ENCODE peak calls at places on chromosomes 2 and 18, in five cellular contexts. One of them, this sample, is unnamed.

GRCh38 chr2:95062716-95063400 is 37.4 kb downstream of the MAL start:
- DNase-seq in GM04504: no peak
- DNase-seq in activated naive CD4-positive, alpha-beta T cell treated with anti-CD3 and anti-CD28 coated beads, Interleukin-2, amount 10 ng/mL, durations not matched to agents 7 days and 5 days: no peak
- DNase-seq in heart right ventricle: no peak
- DNase-seq in NCI-H2171 treated with DMSO at 0.1 percent for 48 hours: no peak
- DNase-seq in this sample: no peak

GRCh38 chr18:43882358-43882757 is 605.1 kb upstream of the SYT4 start:
- DNase-seq in NCI-H2171 treated with DMSO at 0.1 percent for 48 hours: no peak
- DNase-seq in GM04504: no peak
- DNase-seq in heart right ventricle: peak
- DNase-seq in activated naive CD4-positive, alpha-beta T cell treated with anti-CD3 and anti-CD28 coated beads, Interleukin-2, amount 10 ng/mL, durations not matched to agents 7 days and 5 days: no peak
- DNase-seq in this sample: no peak

GRCh38 chr2:72204782-72205545 is 57.3 kb upstream of the CYP26B1 start:
- DNase-seq in heart right ventricle: no peak
- DNase-seq in GM04504: no peak
- DNase-seq in activated naive CD4-positive, alpha-beta T cell treated with anti-CD3 and anti-CD28 coated beads, Interleukin-2, amount 10 ng/mL, durations not matched to agents 7 days and 5 days: no peak
- DNase-seq in NCI-H2171 treated with DMSO at 0.1 percent for 48 hours: no peak
- DNase-seq in this sample: peak

GRCh38 chr2:139518276-139518675 is 738.1 kb upstream of the NXPH2 start:
- DNase-seq in NCI-H2171 treated with DMSO at 0.1 percent for 48 hours: no peak
- DNase-seq in heart right ventricle: no peak
- DNase-seq in activated naive CD4-positive, alpha-beta T cell treated with anti-CD3 and anti-CD28 coated beads, Interleukin-2, amount 10 ng/mL, durations not matched to agents 7 days and 5 days: no peak
- DNase-seq in GM04504: no peak
- DNase-seq in this sample: no peak

GRCh38 chr2:168054657-168055056 is 192.7 kb downstream of the STK39 start:
- DNase-seq in activated naive CD4-positive, alpha-beta T cell treated with anti-CD3 and anti-CD28 coated beads, Interleukin-2, amount 10 ng/mL, durations not matched to agents 7 days and 5 days: no peak
- DNase-seq in heart right ventricle: no peak
- DNase-seq in NCI-H2171 treated with DMSO at 0.1 percent for 48 hours: no peak
- DNase-seq in GM04504: no peak
- DNase-seq in this sample: no peak

GRCh38 chr18:56900195-56901094 is 246.4 kb upstream of the BOD1L2 start:
- DNase-seq in GM04504: no peak
- DNase-seq in heart right ventricle: no peak
- DNase-seq in NCI-H2171 treated with DMSO at 0.1 percent for 48 hours: no peak
- DNase-seq in activated naive CD4-positive, alpha-beta T cell treated with anti-CD3 and anti-CD28 coated beads, Interleukin-2, amount 10 ng/mL, durations not matched to agents 7 days and 5 days: no peak
- DNase-seq in this sample: no peak

GRCh38 chr2:72089537-72089936 is 58.1 kb downstream of the CYP26B1 start:
- DNase-seq in activated naive CD4-positive, alpha-beta T cell treated with anti-CD3 and anti-CD28 coated beads, Interleukin-2, amount 10 ng/mL, durations not matched to agents 7 days and 5 days: no peak
- DNase-seq in GM04504: no peak
- DNase-seq in NCI-H2171 treated with DMSO at 0.1 percent for 48 hours: no peak
- DNase-seq in heart right ventricle: no peak
- DNase-seq in this sample: no peak

GRCh38 chr18:13136056-13136688 is 82.4 kb upstream of the LDLRAD4 start:
- DNase-seq in activated naive CD4-positive, alpha-beta T cell treated with anti-CD3 and anti-CD28 coated beads, Interleukin-2, amount 10 ng/mL, durations not matched to agents 7 days and 5 days: peak
- DNase-seq in heart right ventricle: no peak
- DNase-seq in GM04504: no peak
- DNase-seq in NCI-H2171 treated with DMSO at 0.1 percent for 48 hours: no peak
- DNase-seq in this sample: no peak

GRCh38 chr2:171807831-171808393 is 86.1 kb downstream of the SLC25A12 start:
- DNase-seq in NCI-H2171 treated with DMSO at 0.1 percent for 48 hours: no peak
- DNase-seq in activated naive CD4-positive, alpha-beta T cell treated with anti-CD3 and anti-CD28 coated beads, Interleukin-2, amount 10 ng/mL, durations not matched to agents 7 days and 5 days: no peak
- DNase-seq in GM04504: no peak
- DNase-seq in heart right ventricle: no peak
- DNase-seq in this sample: no peak

GRCh38 chr2:166468124-166469024 is 25.7 kb downstream of the SCN7A start:
- DNase-seq in NCI-H2171 treated with DMSO at 0.1 percent for 48 hours: no peak
- DNase-seq in activated naive CD4-positive, alpha-beta T cell treated with anti-CD3 and anti-CD28 coated beads, Interleukin-2, amount 10 ng/mL, durations not matched to agents 7 days and 5 days: no peak
- DNase-seq in heart right ventricle: no peak
- DNase-seq in GM04504: no peak
- DNase-seq in this sample: peak

GRCh38 chr2:72036595-72036994 is 111.1 kb downstream of the CYP26B1 start:
- DNase-seq in NCI-H2171 treated with DMSO at 0.1 percent for 48 hours: no peak
- DNase-seq in GM04504: no peak
- DNase-seq in heart right ventricle: no peak
- DNase-seq in activated naive CD4-positive, alpha-beta T cell treated with anti-CD3 and anti-CD28 coated beads, Interleukin-2, amount 10 ng/mL, durations not matched to agents 7 days and 5 days: no peak
- DNase-seq in this sample: no peak

GRCh38 chr2:113135354-113135753 is 8.0 kb downstream of the IL1RN start:
- DNase-seq in activated naive CD4-positive, alpha-beta T cell treated with anti-CD3 and anti-CD28 coated beads, Interleukin-2, amount 10 ng/mL, durations not matched to agents 7 days and 5 days: no peak
- DNase-seq in heart right ventricle: no peak
- DNase-seq in NCI-H2171 treated with DMSO at 0.1 percent for 48 hours: no peak
- DNase-seq in GM04504: no peak
- DNase-seq in this sample: no peak

GRCh38 chr18:6370410-6370809 is 44.3 kb downstream of the L3MBTL4 start:
- DNase-seq in NCI-H2171 treated with DMSO at 0.1 percent for 48 hours: peak
- DNase-seq in heart right ventricle: no peak
- DNase-seq in activated naive CD4-positive, alpha-beta T cell treated with anti-CD3 and anti-CD28 coated beads, Interleukin-2, amount 10 ng/mL, durations not matched to agents 7 days and 5 days: no peak
- DNase-seq in GM04504: no peak
- DNase-seq in this sample: no peak

GRCh38 chr2:95007822-95008221 is 17.7 kb upstream of the MAL start:
- DNase-seq in activated naive CD4-positive, alpha-beta T cell treated with anti-CD3 and anti-CD28 coated beads, Interleukin-2, amount 10 ng/mL, durations not matched to agents 7 days and 5 days: no peak
- DNase-seq in NCI-H2171 treated with DMSO at 0.1 percent for 48 hours: no peak
- DNase-seq in heart right ventricle: peak
- DNase-seq in GM04504: no peak
- DNase-seq in this sample: no peak

GRCh38 chr2:232039086-232039485 is 77.6 kb downstream of the DIS3L2 start:
- DNase-seq in heart right ventricle: no peak
- DNase-seq in NCI-H2171 treated with DMSO at 0.1 percent for 48 hours: no peak
- DNase-seq in GM04504: no peak
- DNase-seq in activated naive CD4-positive, alpha-beta T cell treated with anti-CD3 and anti-CD28 coated beads, Interleukin-2, amount 10 ng/mL, durations not matched to agents 7 days and 5 days: no peak
- DNase-seq in this sample: no peak

GRCh38 chr18:55779711-55780590 is 192.0 kb upstream of the TCF4 start:
- DNase-seq in NCI-H2171 treated with DMSO at 0.1 percent for 48 hours: peak
- DNase-seq in heart right ventricle: peak
- DNase-seq in activated naive CD4-positive, alpha-beta T cell treated with anti-CD3 and anti-CD28 coated beads, Interleukin-2, amount 10 ng/mL, durations not matched to agents 7 days and 5 days: no peak
- DNase-seq in GM04504: no peak
- DNase-seq in this sample: peak

GRCh38 chr18:5066380-5066977 is 130.6 kb downstream of the AKAIN1 start:
- DNase-seq in heart right ventricle: no peak
- DNase-seq in NCI-H2171 treated with DMSO at 0.1 percent for 48 hours: no peak
- DNase-seq in activated naive CD4-positive, alpha-beta T cell treated with anti-CD3 and anti-CD28 coated beads, Interleukin-2, amount 10 ng/mL, durations not matched to agents 7 days and 5 days: peak
- DNase-seq in GM04504: no peak
- DNase-seq in this sample: no peak